ENCODE peak calls at places on chromosome 20, in eight cellular contexts. G is T47D; L is occipital lobe; S is activated CD8-positive, alpha-beta memory T cell treated with anti-CD3 and anti-CD28 coated beads, Interleukin-2, amount 50 U/mL, for 48 hours; D is T1000; C is tibial artery; Q is ACHN; T is HepG2. U is an unnamed sample.

GRCh38 chr20:35695245-35695749 is 3.9 kb downstream of the NFS1 start:
- DNase-seq in C (no peak), Q (no peak), D (no peak), S (no peak), L (no peak), T (peak), G (no peak), U (no peak)

GRCh38 chr20:12058201-12058600 is 140.5 kb downstream of the BTBD3 start:
- DNase-seq in C (no peak), G (no peak), S (no peak), D (no peak), Q (no peak), T (no peak), L (no peak), U (no peak)

GRCh38 chr20:9867196-9867980 is 28.5 kb upstream of the PAK5 start:
- DNase-seq in S (no peak), D (no peak), C (no peak), Q (no peak), G (no peak), L (no peak), T (no peak), U (no peak)

GRCh38 chr20:40540163-40540562 is 148.9 kb downstream of the MAFB start:
- DNase-seq in L (no peak), D (no peak), G (no peak), C (no peak), T (no peak), S (no peak), Q (no peak), U (no peak)

GRCh38 chr20:42530855-42531674 is 658.6 kb downstream of the PTPRT start:
- DNase-seq in C (no peak), G (peak), D (no peak), T (peak), L (no peak), S (no peak), Q (peak), U (peak)

GRCh38 chr20:49694450-49695071 is 19.1 kb downstream of the B4GALT5 start:
- DNase-seq in Q (no peak), L (no peak), D (no peak), T (no peak), C (no peak), S (no peak), G (no peak), U (no peak)

GRCh38 chr20:49914310-49915117 is 815 bp downstream of the SPATA2 start:
- DNase-seq in T (no peak), C (no peak), Q (no peak), G (peak), D (no peak), S (no peak), L (peak), U (no peak)

GRCh38 chr20:36493801-36494114 is 47.6 kb upstream of the MYL9 start:
- DNase-seq in G (no peak), D (peak), S (no peak), L (peak), Q (peak), T (no peak), C (peak), U (no peak)

GRCh38 chr20:38061109-38061508 is 27.6 kb downstream of the RPRD1B start:
- DNase-seq in T (no peak), Q (no peak), S (no peak), D (no peak), C (no peak), G (no peak), L (no peak), U (no peak)